ENCODE peak calls at places on chromosomes 5 and 9, in seven cellular contexts. J, U, M, D, V, C and W are unnamed samples.

GRCh38 chr9:113155911-113156559 is 5.2 kb downstream of the SLC31A2 start:
- DNase-seq in J (no peak), U (no peak), M (no peak), D (no peak), V (no peak), C (no peak), W (peak; percentile 78)

GRCh38 chr5:172658869-172659513 is 17.9 kb downstream of the NEURL1B start:
- DNase-seq in J (no peak), U (peak; percentile 30), M (peak; percentile 41), D (no peak), V (no peak), C (no peak), W (no peak)

GRCh38 chr9:82149647-82150046 is 161.1 kb downstream of the SPATA31D1 start:
- DNase-seq in J (no peak), U (no peak), M (no peak), D (no peak), V (no peak), C (no peak), W (no peak)

GRCh38 chr5:173886157-173886556 is 2.0 kb upstream of the CPEB4 start:
- DNase-seq in J (no peak), U (no peak), M (no peak), D (no peak), V (no peak), C (no peak), W (no peak)

GRCh38 chr5:179623906-179624741 is 653 bp upstream of the HNRNPH1 start:
- DNase-seq in J (peak; percentile 74), U (peak; percentile 93), M (peak; percentile 92), D (no peak), V (no peak), C (no peak), W (no peak)

GRCh38 chr9:6034954-6035353 is 19.5 kb upstream of the RANBP6 start:
- DNase-seq in J (peak; percentile 84), U (peak; percentile 22), M (no peak), D (no peak), V (no peak), C (no peak), W (no peak)

GRCh38 chr5:80082731-80083114 is 47.6 kb downstream of the THBS4 start:
- DNase-seq in J (peak; percentile 54), U (peak; percentile 75), M (peak; percentile 87), D (peak; percentile 50), V (peak; percentile 72), C (peak; percentile 71), W (peak; percentile 79)

GRCh38 chr5:160118349-160119141 is 705 bp downstream of the PWWP2A start:
- DNase-seq in J (peak; percentile 8), U (peak; percentile 40), M (peak; percentile 93), D (no peak), V (no peak), C (peak; percentile 54), W (peak; percentile 39)